ENCODE peak calls at places on chromosomes 5 and 9, in four cellular contexts. I is activated T-helper 1 cell treated with anti-CD3 and anti-CD28 coated beads, Interleukin-2, amount 50 U/mL, for 16 hours; G is activated gamma-delta T cell treated with anti-CD3 and anti-CD28 coated beads, Interleukin-2, amount 50 U/mL, for 16 hours; M is chondrocyte. S is an unnamed sample.

GRCh38 chr5:177357459-177358332 is at the start of gene RGS14:
- DNase-seq in I (peak), G (peak), M (no peak), S (no peak)

GRCh38 chr9:116812231-116813028 is 125.3 kb downstream of the TRIM32 start:
- DNase-seq in I (no peak), G (no peak), M (no peak), S (no peak)

GRCh38 chr5:179355976-179356968 is 11.0 kb upstream of the ADAMTS2 start:
- DNase-seq in I (no peak), G (no peak), M (no peak), S (no peak)

GRCh38 chr9:131892890-131893289 is 153.0 kb upstream of the RAPGEF1 start:
- DNase-seq in I (no peak), G (no peak), M (no peak), S (no peak)

GRCh38 chr9:108815156-108815555 is 40.6 kb downstream of the ACTL7B start:
- DNase-seq in I (no peak), G (no peak), M (no peak), S (no peak)

GRCh38 chr9:133758228-133758627 is 20.1 kb upstream of the SARDH start:
- DNase-seq in I (no peak), G (no peak), M (no peak), S (no peak)

GRCh38 chr5:143641549-143641955 is 170.4 kb upstream of the HMHB1 start:
- DNase-seq in I (no peak), G (no peak), M (no peak), S (no peak)

GRCh38 chr9:105187781-105188180 is 56.7 kb upstream of the SLC44A1 start:
- DNase-seq in I (no peak), G (no peak), M (no peak), S (no peak)

GRCh38 chr9:72633966-72634365 is 112.6 kb downstream of the TMC1 start:
- DNase-seq in I (no peak), G (no peak), M (no peak), S (no peak)

GRCh38 chr5:67350600-67351315 is 154.2 kb upstream of the CD180 start:
- DNase-seq in I (no peak), G (no peak), M (no peak), S (no peak)

GRCh38 chr5:155260798-155261197 is 247.2 kb downstream of the KIF4B start:
- DNase-seq in I (no peak), G (no peak), M (no peak), S (no peak)

GRCh38 chr9:132409828-132410528 is at the start of gene CFAP77:
- DNase-seq in I (no peak), G (no peak), M (no peak), S (no peak)

GRCh38 chr5:129096382-129096991 is 1.9 kb downstream of the ISOC1 start:
- DNase-seq in I (no peak), G (no peak), M (no peak), S (no peak)

GRCh38 chr9:89969156-89969566 is 364.3 kb downstream of the GADD45G start:
- DNase-seq in I (no peak), G (no peak), M (no peak), S (no peak)

GRCh38 chr9:123354806-123355508 is 1.0 kb upstream of the CRB2 start:
- DNase-seq in I (no peak), G (no peak), M (no peak), S (no peak)

GRCh38 chr9:37371565-37372464 is 50.7 kb upstream of the GRHPR start:
- DNase-seq in I (no peak), G (no peak), M (no peak), S (no peak)

GRCh38 chr5:7714119-7714518 is 136.8 kb downstream of the CFAP90 start:
- DNase-seq in I (no peak), G (no peak), M (no peak), S (no peak)

GRCh38 chr5:79931409-79931808 is 59.7 kb downstream of the MTX3 start:
- DNase-seq in I (no peak), G (no peak), M (no peak), S (no peak)

GRCh38 chr5:176481659-176482213 is 33.6 kb downstream of the FAF2 start:
- DNase-seq in I (no peak), G (no peak), M (no peak), S (no peak)

GRCh38 chr9:117189121-117189520 is 225.7 kb downstream of the ASTN2 start:
- DNase-seq in I (no peak), G (no peak), M (no peak), S (no peak)

GRCh38 chr9:129351058-129351641 is 173.1 kb upstream of the IER5L start:
- DNase-seq in I (no peak), G (no peak), M (no peak), S (no peak)

GRCh38 chr5:132294728-132295504 is 722 bp downstream of the SLC22A4 start:
- DNase-seq in I (no peak), G (peak), M (no peak), S (peak)

GRCh38 chr9:91423785-91424402 is at the start of gene NFIL3:
- DNase-seq in I (peak), G (peak), M (no peak), S (peak)

GRCh38 chr9:16704096-16704488 is 166.4 kb downstream of the BNC2 start:
- DNase-seq in I (no peak), G (no peak), M (no peak), S (no peak)

GRCh38 chr5:38347040-38347763 is 88.8 kb downstream of the EGFLAM start:
- DNase-seq in I (no peak), G (no peak), M (no peak), S (no peak)

GRCh38 chr5:36606437-36607113 is at the start of gene SLC1A3:
- DNase-seq in I (no peak), G (no peak), M (no peak), S (no peak)

GRCh38 chr5:33795532-33795931 is 96.3 kb downstream of the ADAMTS12 start:
- DNase-seq in I (no peak), G (no peak), M (no peak), S (no peak)

GRCh38 chr5:154648706-154649105 is 106.5 kb upstream of the LARP1 start:
- DNase-seq in I (no peak), G (no peak), M (peak), S (no peak)

GRCh38 chr9:94971378-94972131 is 245.1 kb downstream of the AOPEP start:
- DNase-seq in I (no peak), G (no peak), M (no peak), S (no peak)

GRCh38 chr5:171595801-171596231 is 176.4 kb downstream of the FGF18 start:
- DNase-seq in I (no peak), G (no peak), M (no peak), S (no peak)